ENCODE peak calls at places on chromosome 5, in nine cellular contexts. L is NCI-H510A treated with DMSO at 0.1 percent for 48 hours; S is ELF-1; D is GM10248; R is COLO829; N is Kasumi-1; E is stimulated activated CD8-positive, alpha-beta memory T cell treated with anti-CD3 and anti-CD28 coated beads, Interleukin-7, amount 100 ng/mL, for 1 hour; Q is mesothelial cell of epicardium; Y is T-cell. G is an unnamed sample.
A peak's percentile ranks its signal among the peaks of the same experiment; 100 is the strongest.

GRCh38 chr5:33313150-33313549 is 127.6 kb upstream of the TARS1 start:
- DNase-seq in Y (no peak), L (no peak), E (no peak), S (no peak), Q (no peak), D (no peak), N (no peak), R (no peak), G (peak; percentile 32)

GRCh38 chr5:72955768-72956323 is at the start of gene FCHO2:
- DNase-seq in S (peak; percentile 97), R (peak; percentile 94), D (peak; percentile 97), L (peak; percentile 89), N (peak; percentile 90), Q (peak; percentile 99), Y (peak; percentile 94), E (peak; percentile 89), G (peak; percentile 67)

GRCh38 chr5:179257190-179257741 is 88.0 kb downstream of the ADAMTS2 start:
- DNase-seq in E (no peak), S (no peak), L (no peak), Y (no peak), N (no peak), R (no peak), D (no peak), Q (no peak), G (no peak)

GRCh38 chr5:74286734-74287705 is 353.5 kb downstream of the ENC1 start:
- DNase-seq in E (no peak), D (no peak), S (no peak), N (no peak), R (no peak), L (no peak), Q (no peak), Y (no peak), G (no peak)

GRCh38 chr5:18546570-18546969 is 912.3 kb downstream of the TAF11L14 start:
- DNase-seq in R (no peak), Q (no peak), D (no peak), L (no peak), N (no peak), Y (no peak), S (no peak), E (no peak), G (no peak)

GRCh38 chr5:172903790-172904189 is 55.4 kb upstream of the RPL26L1 start:
- DNase-seq in S (no peak), R (no peak), D (no peak), Q (no peak), N (no peak), L (no peak), Y (no peak), E (no peak), G (peak; percentile 15)

GRCh38 chr5:139389701-139390638 is at the start of gene MZB1:
- DNase-seq in S (no peak), Y (peak; percentile 63), E (peak; percentile 24), D (peak; percentile 90), Q (no peak), N (peak; percentile 19), R (no peak), L (no peak), G (no peak)

GRCh38 chr5:42064821-42065220 is 139.7 kb downstream of the FBXO4 start:
- DNase-seq in L (no peak), E (no peak), R (no peak), D (no peak), S (no peak), N (no peak), Y (no peak), Q (no peak), G (no peak)

GRCh38 chr5:43051668-43052067 is 11.5 kb upstream of the ANXA2R start:
- DNase-seq in Y (no peak), R (no peak), S (no peak), N (no peak), L (no peak), Q (no peak), E (no peak), D (no peak), G (no peak)

GRCh38 chr5:134223406-134224251 is 2.2 kb downstream of the PPP2CA start:
- DNase-seq in E (no peak), N (no peak), S (no peak), R (no peak), D (no peak), L (no peak), Q (no peak), Y (no peak), G (no peak)

GRCh38 chr5:1404062-1404461 is 41.2 kb downstream of the SLC6A3 start:
- DNase-seq in R (no peak), Q (no peak), Y (no peak), S (no peak), E (no peak), L (no peak), D (no peak), N (no peak), G (no peak)

GRCh38 chr5:150517272-150518152 is 9.6 kb downstream of the NDST1 start:
- DNase-seq in L (peak; percentile 82), Y (no peak), N (no peak), R (no peak), D (no peak), Q (no peak), E (no peak), S (no peak), G (peak; percentile 53)